ENCODE peak calls at places on chromosomes 7 and 10, in ten cellular contexts. R is stimulated activated CD4-positive, alpha-beta T cell treated with anti-CD3 and anti-CD28 coated beads, TNF-alpha, amount 100 ng/mL, for 4 hours; Q is GM04503; T is nephron progenitor cell; I is substantia nigra; Z is A549; G is kidney tubule cell; S is NCI-H774; M is ELR; X is activated naive CD4-positive, alpha-beta T cell treated with anti-CD3 and anti-CD28 coated beads, Interleukin-2, amount 10 ng/mL, durations not matched to agents 7 days and 5 days. F is an unnamed sample.
A peak's percentile ranks its signal among the peaks of the same experiment; 100 is the strongest.

GRCh38 chr10:104584541-104584940 is 56.5 kb upstream of the SORCS3 start:
- DNase-seq in X (no peak), S (no peak), T (no peak), M (no peak), R (no peak), G (no peak), Q (no peak), Z (no peak), I (no peak), F (no peak)

GRCh38 chr10:30829921-30830671 is 200.5 kb upstream of the LYZL2 start:
- DNase-seq in G (peak; percentile 46), R (no peak), M (peak; percentile 63), T (no peak), X (no peak), I (no peak), Z (no peak), Q (no peak), S (no peak), F (no peak)

GRCh38 chr7:43686991-43687390 is 42.3 kb downstream of the COA1 start:
- DNase-seq in T (no peak), I (no peak), R (no peak), Q (no peak), S (no peak), Z (no peak), M (no peak), X (no peak), G (no peak), F (no peak)

GRCh38 chr10:72243822-72244437 is 27.9 kb upstream of the ASCC1 start:
- DNase-seq in M (peak; percentile 71), G (peak; percentile 70), I (no peak), S (no peak), Q (peak; percentile 92), T (no peak), R (no peak), Z (peak; percentile 89), X (no peak), F (peak; percentile 60)

GRCh38 chr7:125462615-125463014 is 533.0 kb upstream of the POT1 start:
- DNase-seq in Z (no peak), Q (no peak), G (no peak), S (no peak), I (no peak), X (no peak), M (no peak), R (no peak), T (no peak), F (no peak)

GRCh38 chr10:3067045-3067858 is at the start of gene PFKP:
- DNase-seq in M (peak; percentile 59), R (peak; percentile 64), S (peak; percentile 43), I (no peak), T (peak; percentile 66), Q (no peak), Z (no peak), X (peak; percentile 77), G (peak; percentile 68), F (peak; percentile 88)

GRCh38 chr10:132549416-132549815 is 11.8 kb downstream of the INPP5A start:
- DNase-seq in Z (no peak), X (no peak), G (no peak), T (no peak), R (no peak), I (no peak), S (no peak), Q (no peak), M (no peak), F (peak; percentile 80)

GRCh38 chr10:111956841-111957240 is 226.7 kb downstream of the GPAM start:
- DNase-seq in T (no peak), Z (no peak), M (no peak), X (no peak), R (no peak), I (no peak), G (no peak), S (no peak), Q (no peak), F (no peak)

GRCh38 chr7:57868771-57869483 is 418.9 kb downstream of the ZNF716 start:
- DNase-seq in G (no peak), X (no peak), Q (no peak), S (no peak), T (no peak), I (no peak), M (no peak), Z (peak; percentile 0), R (no peak), F (no peak)

GRCh38 chr7:73521636-73522080 is 435 bp downstream of the BAZ1B start:
- DNase-seq in G (no peak), Q (no peak), T (peak; percentile 64), X (no peak), R (no peak), Z (peak; percentile 64), M (peak; percentile 63), S (peak; percentile 68), I (peak; percentile 64), F (no peak)

GRCh38 chr10:99172130-99172738 is 63.4 kb downstream of the HPSE2 start:
- DNase-seq in M (peak; percentile 64), G (peak; percentile 55), Z (peak; percentile 49), I (no peak), T (peak; percentile 56), S (no peak), X (no peak), R (no peak), Q (no peak), F (no peak)

GRCh38 chr10:112801004-112801403 is 149.0 kb upstream of the TCF7L2 start:
- DNase-seq in Q (no peak), I (no peak), X (no peak), S (no peak), M (no peak), T (no peak), Z (no peak), R (no peak), G (no peak), F (no peak)

GRCh38 chr7:45151967-45152366 is 5.6 kb upstream of the RAMP3 start:
- DNase-seq in X (no peak), I (no peak), S (no peak), M (no peak), Z (no peak), T (no peak), G (no peak), R (no peak), Q (no peak), F (no peak)

GRCh38 chr10:97618733-97619132 is 14.6 kb downstream of the MORN4 start:
- DNase-seq in Z (no peak), R (no peak), I (no peak), M (no peak), T (no peak), S (no peak), Q (no peak), G (no peak), X (no peak), F (peak; percentile 12)

GRCh38 chr10:130928306-130928705 is 383.2 kb downstream of the TCERG1L start:
- DNase-seq in R (no peak), S (no peak), X (no peak), Q (no peak), G (no peak), T (no peak), Z (no peak), M (no peak), I (no peak), F (no peak)

GRCh38 chr7:110522751-110523200 is 568.2 kb upstream of the LRRN3 start:
- DNase-seq in X (no peak), Z (peak; percentile 75), G (peak; percentile 77), M (peak; percentile 17), R (no peak), Q (no peak), T (no peak), S (peak; percentile 32), I (no peak), F (no peak)

GRCh38 chr10:69123306-69123746 is 652 bp upstream of the VPS26A start:
- DNase-seq in R (no peak), M (peak; percentile 83), Z (peak; percentile 74), T (peak; percentile 66), X (no peak), G (peak; percentile 70), Q (peak; percentile 27), S (no peak), I (no peak), F (no peak)

GRCh38 chr10:103553743-103554487 is 60.4 kb downstream of the NEURL1 start:
- DNase-seq in M (no peak), Z (no peak), R (no peak), T (no peak), Q (no peak), S (no peak), G (no peak), I (no peak), X (no peak), F (peak; percentile 38)

GRCh38 chr7:48350515-48350914 is 179.3 kb downstream of the ABCA13 start:
- DNase-seq in Q (no peak), M (no peak), Z (no peak), R (no peak), G (no peak), I (no peak), S (no peak), T (no peak), X (no peak), F (no peak)

GRCh38 chr7:148505955-148506354 is 84.6 kb upstream of the C7orf33 start:
- DNase-seq in Z (no peak), X (no peak), M (no peak), R (no peak), I (no peak), Q (no peak), T (no peak), G (no peak), S (no peak), F (no peak)

GRCh38 chr7:119175916-119176627 is 951.6 kb downstream of the ANKRD7 start:
- DNase-seq in I (no peak), G (peak; percentile 62), R (no peak), Z (peak; percentile 2), M (peak; percentile 55), T (peak; percentile 64), S (peak; percentile 80), Q (no peak), X (peak; percentile 37), F (no peak)

GRCh38 chr7:405489-406211 is 114.0 kb downstream of the PDGFA start:
- DNase-seq in X (no peak), Z (no peak), Q (no peak), T (peak; percentile 53), R (no peak), M (no peak), G (no peak), S (no peak), I (no peak), F (peak; percentile 61)

GRCh38 chr10:129864601-129865126 is 99.4 kb downstream of the EBF3 start:
- DNase-seq in Z (no peak), T (no peak), Q (no peak), G (no peak), I (no peak), R (no peak), X (no peak), M (no peak), S (no peak), F (no peak)

GRCh38 chr7:106270122-106270977 is 14.4 kb downstream of the NAMPT start:
- DNase-seq in I (no peak), T (no peak), G (no peak), Q (no peak), M (no peak), X (no peak), R (no peak), Z (no peak), S (no peak), F (no peak)

GRCh38 chr7:98703916-98704315 is 86.8 kb downstream of the NPTX2 start:
- DNase-seq in Q (no peak), M (no peak), Z (no peak), I (no peak), S (no peak), R (no peak), G (no peak), X (no peak), T (no peak), F (no peak)

GRCh38 chr7:38825721-38826440 is 83.1 kb downstream of the VPS41 start:
- DNase-seq in X (no peak), M (no peak), S (no peak), G (no peak), R (no peak), I (no peak), T (no peak), Z (no peak), Q (no peak), F (no peak)

GRCh38 chr7:148662646-148663045 is 36.1 kb upstream of the CUL1 start:
- DNase-seq in M (no peak), S (no peak), Z (no peak), G (peak; percentile 6), T (no peak), I (no peak), X (no peak), Q (no peak), R (no peak), F (no peak)

GRCh38 chr10:88243847-88244730 is 339.0 kb downstream of the RNLS start:
- DNase-seq in M (peak; percentile 47), G (no peak), I (no peak), Z (no peak), R (no peak), T (no peak), Q (no peak), S (no peak), X (no peak), F (peak; percentile 70)

F was measured in spleen.